ENCODE peak calls at places on chromosomes 2 and 18, in six cellular contexts. U is AG04450, H is thyroid gland, G is PC-3, I is cardiac muscle cell, A is ovary. E is an unnamed sample. For H3K27me3, the result is how much of the 10 kb centered on the place peaks cover.

GRCh38 chr18:73881396-73881795 is 266.2 kb downstream of the FBXO15 start:
- DNase-seq in I (peak), U (no peak), G (no peak), H (no peak), A (no peak), E (no peak)

GRCh38 chr2:7886665-7887064 is 795.2 kb upstream of the ID2 start:
- DNase-seq in G (peak), I (no peak), U (no peak), A (no peak), H (no peak), E (no peak)

GRCh38 chr2:205034034-205034433 is 488.8 kb downstream of the PARD3B start:
- DNase-seq in H (no peak), U (no peak), A (no peak), I (no peak), G (peak), E (no peak)

GRCh38 chr2:100957971-100958653 is 44.0 kb upstream of the RPL31 start:
- DNase-seq in G (peak), U (peak), A (no peak), I (peak), H (peak), E (peak)

GRCh38 chr18:10898417-10898974 is 250.9 kb downstream of the PIEZO2 start:
- DNase-seq in G (no peak), I (no peak), U (no peak), A (no peak), H (no peak), E (no peak)

GRCh38 chr2:46538393-46538792 is 59.0 kb downstream of the TMEM247 start:
- DNase-seq in A (no peak), U (no peak), I (peak), G (no peak), H (no peak), E (no peak)

GRCh38 chr2:223230352-223230751 is 178.4 kb downstream of the KCNE4 start:
- DNase-seq in G (peak), I (no peak), U (no peak), A (no peak), H (no peak), E (no peak)

GRCh38 chr2:216023055-216023648 is 9.8 kb upstream of the MREG start:
- DNase-seq in U (no peak), G (peak), I (peak), A (no peak), H (peak), E (no peak)

GRCh38 chr2:115484483-115484882 is 1042.0 kb downstream of the DPP10 start:
- DNase-seq in G (no peak), U (no peak), A (no peak), H (no peak), I (no peak), E (no peak)

GRCh38 chr2:188787661-188788044 is 186.5 kb upstream of the COL3A1 start:
- DNase-seq in U (no peak), A (no peak), H (no peak), G (no peak), I (peak), E (no peak)

GRCh38 chr2:71589763-71590162 is 136.4 kb downstream of the DYSF start:
- DNase-seq in I (no peak), G (no peak), A (no peak), H (no peak), U (no peak), E (no peak)

GRCh38 chr18:75472906-75473305 is 45.4 kb upstream of the SMIM21 start:
- DNase-seq in I (no peak), A (no peak), H (no peak), U (no peak), G (no peak), E (no peak)

GRCh38 chr2:145123606-145124005 is 603.7 kb upstream of the ZEB2 start:
- DNase-seq in I (peak), U (no peak), G (no peak), H (no peak), A (peak), E (no peak)

GRCh38 chr2:168231609-168232241 is 15.7 kb downstream of the STK39 start:
- DNase-seq in I (no peak), G (no peak), A (no peak), U (no peak), H (no peak), E (no peak)

GRCh38 chr2:15378148-15378908 is 182.8 kb downstream of the NBAS start:
- DNase-seq in H (no peak), A (no peak), G (no peak), U (no peak), I (no peak), E (no peak)

GRCh38 chr2:70959271-70959761 is 19.1 kb upstream of the ANKRD53 start:
- DNase-seq in U (no peak), I (no peak), H (no peak), A (no peak), G (no peak), E (no peak)

GRCh38 chr18:2655954-2656236 is 369 bp downstream of the SMCHD1 start:
- DNase-seq in I (no peak), H (no peak), U (no peak), A (no peak), G (no peak), E (no peak)

GRCh38 chr2:113126845-113127645 is at the start of gene IL1RN:
- DNase-seq in H (no peak), U (no peak), I (no peak), G (no peak), A (no peak), E (no peak)

DNA sequence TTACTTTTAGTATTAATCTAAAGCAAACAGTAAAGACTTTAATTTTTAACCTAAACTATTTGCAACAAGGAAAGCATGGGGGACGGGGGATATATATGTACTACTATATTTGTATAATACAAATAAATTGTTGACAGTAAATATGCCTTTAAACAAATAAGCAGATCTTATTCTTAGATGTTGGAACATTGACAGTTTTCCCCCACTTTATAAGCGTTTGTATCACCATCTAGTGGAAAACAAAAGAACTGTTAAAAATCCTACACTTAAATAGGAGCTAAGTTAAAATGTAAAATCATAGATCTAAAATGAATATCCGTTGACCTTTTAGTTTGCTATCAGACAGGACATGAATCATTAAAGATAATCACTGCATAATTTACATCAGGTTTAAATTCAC is 50.0 kb downstream of the RBBP8 start:
- DNase-seq in A (no peak), U (peak), I (peak), H (no peak), G (peak), E (no peak)
- TF ChIP-seq CTCF in A (no peak), U (peak), I (peak), H (peak), G (peak), E (peak)

GRCh38 chr2:196594158-196594557 is 45.4 kb upstream of the CCDC150 start:
- DNase-seq in H (no peak), I (no peak), A (no peak), G (no peak), U (no peak), E (no peak)

GRCh38 chr2:196591621-196592022 is 47.9 kb upstream of the CCDC150 start:
- DNase-seq in U (no peak), I (no peak), A (no peak), G (no peak), H (no peak), E (no peak)

GRCh38 chr2:196592331-196592911 is 47.1 kb upstream of the CCDC150 start:
- DNase-seq in I (peak), A (no peak), H (peak), U (no peak), G (peak), E (no peak)

GRCh38 chr2:196591004-196591403 is 48.5 kb upstream of the CCDC150 start:
- DNase-seq in A (no peak), H (no peak), I (peak), G (no peak), U (no peak), E (no peak)

DNA sequence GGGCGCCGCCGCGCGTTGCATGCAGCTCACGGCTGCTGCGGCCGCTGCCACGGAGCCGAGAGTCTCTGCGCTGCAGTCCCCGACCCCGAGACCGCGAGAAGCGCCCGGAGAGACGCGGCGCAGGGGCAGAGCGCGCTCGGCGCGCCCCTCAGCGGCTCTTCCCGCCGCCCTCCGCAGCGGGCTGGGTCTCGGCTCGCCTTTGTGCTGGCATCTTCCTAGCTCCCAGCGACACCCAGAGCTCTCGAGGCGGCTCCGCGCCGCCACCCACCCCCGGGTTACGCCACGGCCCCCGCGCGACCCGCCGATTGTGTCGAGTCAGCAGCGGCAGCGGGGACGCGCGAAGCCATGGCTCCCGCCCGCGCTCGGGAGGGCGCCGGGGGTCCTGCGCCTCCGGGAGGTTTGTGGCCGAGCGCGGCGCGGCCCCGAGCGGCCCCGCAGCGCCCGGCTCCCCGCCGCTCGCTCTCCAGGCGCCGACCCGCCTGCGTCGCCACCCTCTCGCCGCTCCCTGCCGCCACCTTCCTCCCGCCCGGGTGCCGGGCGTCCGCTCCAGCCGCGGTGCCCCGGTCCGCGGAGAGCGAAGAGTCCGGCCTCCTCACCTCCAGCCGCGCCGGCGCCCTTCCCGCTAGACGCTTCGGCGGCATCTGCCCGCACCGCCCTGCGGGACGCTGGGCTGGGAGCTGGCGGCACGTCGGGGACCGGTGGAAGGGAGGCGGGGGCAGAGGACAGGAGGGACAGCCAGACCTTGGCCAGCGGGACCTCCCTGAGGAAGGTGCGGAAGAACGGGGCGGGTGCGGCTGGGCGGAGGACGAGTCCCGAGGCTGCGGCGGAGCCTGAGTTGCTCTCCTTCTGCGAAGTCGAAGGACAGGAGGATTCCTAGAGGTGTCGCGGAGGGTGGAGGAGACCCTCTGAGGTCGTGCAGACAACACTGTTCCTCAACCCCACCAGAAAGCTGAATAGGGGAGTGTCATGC is 46.3 kb upstream of the CCDC150 start:
- DNase-seq in A (no peak), U (no peak), I (peak), G (peak), H (peak), E (no peak)
- H3K4me3 ChIP-seq in A (peak), U (peak), I (peak), G (peak), H (peak), E (peak)

GRCh38 chr2:199458806-199459285 is 1.1 kb upstream of the SATB2 start:
- DNase-seq in G (peak), A (no peak), I (peak), U (no peak), H (peak), E (no peak)
- H3K27me3 ChIP-seq in G (under half), A (under half), I (half or more), U (under half), H (half or more), E (under half)

GRCh38 chr2:68901561-68901960 is 30.4 kb upstream of the BMP10 start:
- DNase-seq in G (no peak), I (no peak), A (no peak), H (no peak), U (no peak), E (no peak)

GRCh38 chr2:68900496-68901198 is 29.4 kb upstream of the BMP10 start:
- DNase-seq in U (no peak), H (no peak), A (no peak), I (peak), G (no peak), E (no peak)

GRCh38 chr2:68905116-68905515 is 33.9 kb upstream of the BMP10 start:
- DNase-seq in U (no peak), G (peak), H (no peak), A (no peak), I (no peak), E (peak)

GRCh38 chr2:68901199-68901515 is 30.0 kb upstream of the BMP10 start:
- DNase-seq in I (peak), H (no peak), U (no peak), G (peak), A (no peak), E (no peak)
- TF ChIP-seq CTCF in I (peak), H (no peak), U (peak), G (peak), A (no peak), E (peak)

DNA sequence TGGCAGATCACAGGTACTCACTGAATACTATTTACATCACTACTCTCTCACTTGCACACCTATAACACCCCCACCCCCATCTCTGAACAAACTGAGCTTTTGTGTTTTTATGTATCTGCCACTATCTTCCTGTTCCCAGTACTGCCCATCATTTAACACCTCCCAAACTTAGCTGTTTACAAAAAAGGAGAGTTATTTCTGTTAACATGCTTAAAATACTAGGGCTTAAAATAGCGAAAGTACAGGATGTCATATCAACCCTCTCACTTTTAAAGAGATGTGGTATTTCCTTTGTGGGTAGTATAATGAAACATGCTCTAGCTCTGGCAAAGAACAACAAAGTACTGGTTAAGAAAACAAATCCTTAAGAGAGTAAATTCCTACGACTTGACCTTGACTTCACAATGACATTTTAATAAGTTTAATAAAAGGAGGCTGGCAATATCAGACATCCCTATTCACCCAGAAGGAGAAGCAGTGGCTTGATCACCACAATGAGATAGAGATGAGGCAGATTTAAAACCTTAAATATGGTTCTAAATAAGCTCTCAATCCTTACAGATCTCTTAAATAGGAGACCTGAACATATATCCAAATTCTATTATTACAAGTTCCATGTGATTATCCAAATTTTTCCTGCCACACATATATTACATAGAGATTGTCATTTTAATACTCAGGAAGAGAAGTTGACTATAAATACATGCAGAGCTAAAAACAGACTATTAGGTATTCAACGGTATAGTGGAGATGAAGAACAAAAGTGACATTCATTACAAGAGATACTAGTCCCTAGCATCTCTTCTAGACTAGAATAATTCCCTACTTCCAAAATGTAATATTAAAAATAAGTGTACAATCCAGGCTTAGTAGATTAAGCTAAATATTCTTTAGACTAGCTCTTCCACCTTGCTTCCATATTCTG is 36.9 kb downstream of the TRAK2 start:
- DNase-seq in A (no peak), U (no peak), I (peak), G (no peak), H (no peak), E (no peak)
- H3K4me3 ChIP-seq in A (no peak), U (no peak), I (no peak), G (no peak), H (no peak), E (no peak)

GRCh38 chr2:45003586-45004568 is 5.4 kb downstream of the SIX2 start:
- DNase-seq in U (no peak), I (no peak), G (no peak), A (no peak), H (no peak), E (no peak)

GRCh38 chr2:45004569-45005181 is 4.6 kb downstream of the SIX2 start:
- DNase-seq in G (no peak), H (no peak), A (no peak), I (peak), U (no peak), E (no peak)

GRCh38 chr2:45006942-45007287 is 2.3 kb downstream of the SIX2 start:
- DNase-seq in I (no peak), G (no peak), U (no peak), A (no peak), H (no peak), E (no peak)

GRCh38 chr2:45006041-45006941 is 3.0 kb downstream of the SIX2 start:
- DNase-seq in A (no peak), H (no peak), I (no peak), U (no peak), G (no peak), E (no peak)

GRCh38 chr2:45005261-45006002 is 3.8 kb downstream of the SIX2 start:
- DNase-seq in A (no peak), I (no peak), H (no peak), G (no peak), U (no peak), E (no peak)
- H3K27me3 ChIP-seq in A (under half), I (half or more), H (under half), G (under half), U (half or more), E (under half)

GRCh38 chr18:57649536-57650495 is 28.2 kb upstream of the NARS1 start:
- DNase-seq in G (peak), I (peak), H (no peak), U (no peak), A (no peak), E (peak)

GRCh38 chr18:57640236-57640635 is 18.6 kb upstream of the NARS1 start:
- DNase-seq in U (no peak), H (no peak), A (no peak), I (no peak), G (no peak), E (no peak)

GRCh38 chr18:57640749-57641148 is 19.1 kb upstream of the NARS1 start:
- DNase-seq in I (no peak), H (no peak), A (no peak), G (no peak), U (no peak), E (no peak)

GRCh38 chr18:57648414-57648813 is 26.8 kb upstream of the NARS1 start:
- DNase-seq in H (no peak), U (no peak), A (no peak), I (no peak), G (no peak), E (no peak)

DNA sequence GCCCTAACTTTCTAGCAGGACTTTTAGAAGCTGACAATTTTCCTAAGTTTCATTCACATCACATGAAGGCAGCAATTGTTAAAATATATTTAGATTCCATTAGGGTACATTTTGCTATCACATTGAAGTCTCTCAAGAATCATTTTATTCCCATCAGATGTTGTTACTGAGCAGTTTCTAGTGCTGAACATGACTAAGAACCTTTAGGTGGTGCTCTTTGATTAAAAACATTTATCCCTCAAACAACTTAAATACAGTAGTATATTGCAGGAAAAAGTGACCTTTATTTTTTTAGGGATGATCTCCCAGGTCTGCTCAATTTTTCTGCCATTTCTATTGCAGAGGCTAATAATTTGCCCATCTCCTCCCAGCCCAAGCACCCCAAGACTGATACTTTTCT is 22.9 kb upstream of the NARS1 start:
- DNase-seq in U (no peak), H (no peak), A (no peak), I (peak), G (peak), E (no peak)
- TF ChIP-seq CTCF in U (peak), H (peak), A (no peak), I (peak), G (peak), E (no peak)

GRCh38 chr2:218166791-218167190 is at the start of gene CXCR1:
- DNase-seq in G (peak), U (no peak), I (no peak), A (no peak), H (no peak), E (no peak)
- H3K4me3 ChIP-seq in G (no peak), U (no peak), I (no peak), A (no peak), H (no peak), E (no peak)